ENCODE peak calls at places on chromosomes 11 and 22, in four cellular contexts. One of them, this sample, is unnamed.

GRCh38 chr11:64101461-64101860 is 64.5 kb downstream of the MACROD1 start:
- DNase-seq in K562: no peak
- DNase-seq in HCT116: no peak
- DNase-seq in HepG2: no peak
- DNase-seq in this sample: no peak

GRCh38 chr11:108117746-108118371 is 3.5 kb upstream of the ACAT1 start:
- DNase-seq in K562: peak
- DNase-seq in HepG2: peak
- DNase-seq in HCT116: peak
- DNase-seq in this sample: no peak

GRCh38 chr11:8839957-8840945 is 70.7 kb upstream of the AKIP1 start:
- DNase-seq in K562: no peak
- DNase-seq in HepG2: peak
- DNase-seq in HCT116: no peak
- DNase-seq in this sample: no peak

GRCh38 chr11:119335091-119335654 is 846 bp downstream of the RNF26 start:
- DNase-seq in HCT116: no peak
- DNase-seq in HepG2: no peak
- DNase-seq in K562: no peak
- DNase-seq in this sample: no peak

GRCh38 chr11:17672469-17672868 is 46.9 kb upstream of the MYOD1 start:
- DNase-seq in K562: no peak
- DNase-seq in HepG2: no peak
- DNase-seq in HCT116: no peak
- DNase-seq in this sample: no peak

GRCh38 chr22:45218974-45219373 is 21.7 kb downstream of the KIAA0930 start:
- DNase-seq in HepG2: no peak
- DNase-seq in HCT116: no peak
- DNase-seq in K562: no peak
- DNase-seq in this sample: no peak

GRCh38 chr11:111419641-111420327 is 40.7 kb upstream of the POU2AF1 start:
- DNase-seq in HepG2: no peak
- DNase-seq in HCT116: no peak
- DNase-seq in K562: no peak
- DNase-seq in this sample: no peak

GRCh38 chr22:26573026-26573662 is 16.8 kb downstream of the TPST2 start:
- DNase-seq in K562: peak
- DNase-seq in HepG2: no peak
- DNase-seq in HCT116: no peak
- DNase-seq in this sample: no peak

GRCh38 chr11:122440783-122441701 is 214.5 kb upstream of the UBASH3B start:
- DNase-seq in HepG2: no peak
- DNase-seq in HCT116: no peak
- DNase-seq in K562: no peak
- DNase-seq in this sample: no peak

GRCh38 chr11:100630898-100631297 is 56.2 kb upstream of the ARHGAP42 start:
- DNase-seq in HepG2: no peak
- DNase-seq in K562: no peak
- DNase-seq in HCT116: no peak
- DNase-seq in this sample: no peak

GRCh38 chr22:43919106-43919965 is 4.3 kb upstream of the PNPLA3 start:
- DNase-seq in HCT116: no peak
- DNase-seq in HepG2: no peak
- DNase-seq in K562: no peak
- DNase-seq in this sample: no peak

GRCh38 chr11:27485930-27486773 is 13.6 kb upstream of the LGR4 start:
- DNase-seq in K562: peak
- DNase-seq in HCT116: peak
- DNase-seq in HepG2: peak
- DNase-seq in this sample: no peak

GRCh38 chr11:44978961-44979331 is 28.3 kb upstream of the TP53I11 start:
- DNase-seq in K562: no peak
- DNase-seq in HCT116: no peak
- DNase-seq in HepG2: peak
- DNase-seq in this sample: peak

GRCh38 chr11:18771266-18772035 is 20.1 kb downstream of the PTPN5 start:
- DNase-seq in HepG2: no peak
- DNase-seq in K562: no peak
- DNase-seq in HCT116: no peak
- DNase-seq in this sample: no peak

GRCh38 chr11:69277074-69277809 is 16.7 kb upstream of the MYEOV start:
- DNase-seq in HCT116: no peak
- DNase-seq in K562: no peak
- DNase-seq in HepG2: no peak
- DNase-seq in this sample: no peak

GRCh38 chr11:64814712-64815187 is 4.4 kb upstream of the MEN1 start:
- DNase-seq in HepG2: peak
- DNase-seq in HCT116: no peak
- DNase-seq in K562: no peak
- DNase-seq in this sample: no peak

GRCh38 chr22:49914256-49914655 is 4.0 kb downstream of the ALG12 start:
- DNase-seq in HepG2: no peak
- DNase-seq in HCT116: no peak
- DNase-seq in K562: no peak
- DNase-seq in this sample: no peak

GRCh38 chr11:126585388-126586302 is 230.2 kb downstream of the ST3GAL4 start:
- DNase-seq in K562: no peak
- DNase-seq in HepG2: no peak
- DNase-seq in HCT116: no peak
- DNase-seq in this sample: peak

GRCh38 chr11:16511109-16511806 is 154.9 kb upstream of the SOX6 start:
- DNase-seq in HCT116: no peak
- DNase-seq in K562: no peak
- DNase-seq in HepG2: no peak
- DNase-seq in this sample: no peak

GRCh38 chr11:57303280-57303989 is 21.3 kb downstream of the TNKS1BP1 start:
- DNase-seq in HCT116: no peak
- DNase-seq in K562: no peak
- DNase-seq in HepG2: no peak
- DNase-seq in this sample: no peak

GRCh38 chr22:21613553-21614233 is 16.1 kb downstream of the YDJC start:
- DNase-seq in K562: no peak
- DNase-seq in HCT116: no peak
- DNase-seq in HepG2: no peak
- DNase-seq in this sample: no peak

GRCh38 chr11:76588455-76589325 is 81.9 kb downstream of the LRRC32 start:
- DNase-seq in HepG2: no peak
- DNase-seq in HCT116: no peak
- DNase-seq in K562: peak
- DNase-seq in this sample: no peak

GRCh38 chr22:39318507-39319283 is 728 bp downstream of the RPL3 start:
- DNase-seq in HepG2: no peak
- DNase-seq in K562: peak
- DNase-seq in HCT116: no peak
- DNase-seq in this sample: no peak

GRCh38 chr22:49639956-49640355 is 187.7 kb downstream of the BRD1 start:
- DNase-seq in HepG2: no peak
- DNase-seq in HCT116: no peak
- DNase-seq in K562: no peak
- DNase-seq in this sample: no peak

GRCh38 chr22:50016988-50017700 is 4.6 kb upstream of the IL17REL start:
- DNase-seq in HCT116: no peak
- DNase-seq in K562: no peak
- DNase-seq in HepG2: no peak
- DNase-seq in this sample: no peak

GRCh38 chr22:36386900-36387663 is 685 bp downstream of the MYH9 start:
- DNase-seq in HCT116: no peak
- DNase-seq in HepG2: no peak
- DNase-seq in K562: peak
- DNase-seq in this sample: no peak

GRCh38 chr22:37121887-37122591 is 12.5 kb upstream of the TMPRSS6 start:
- DNase-seq in K562: no peak
- DNase-seq in HCT116: no peak
- DNase-seq in HepG2: peak
- DNase-seq in this sample: no peak

GRCh38 chr11:68469122-68469521 is 8.6 kb downstream of the PPP6R3 start:
- DNase-seq in HepG2: peak
- DNase-seq in K562: no peak
- DNase-seq in HCT116: no peak
- DNase-seq in this sample: no peak

GRCh38 chr11:105693075-105693474 is 83.2 kb downstream of the GRIA4 start:
- DNase-seq in HCT116: no peak
- DNase-seq in K562: no peak
- DNase-seq in HepG2: no peak
- DNase-seq in this sample: no peak

GRCh38 chr11:105689636-105690035 is 79.8 kb downstream of the GRIA4 start:
- DNase-seq in K562: no peak
- DNase-seq in HCT116: no peak
- DNase-seq in HepG2: no peak
- DNase-seq in this sample: no peak
- TF ChIP-seq TCF7L2 in K562: no peak
- TF ChIP-seq TCF7L2 in HCT116: no peak
- TF ChIP-seq TCF7L2 in HepG2: no peak
- TF ChIP-seq TCF7L2 in this sample: no peak

GRCh38 chr22:31211862-31212730 is at the start of gene LIMK2:
- DNase-seq in K562: peak
- DNase-seq in HCT116: peak
- DNase-seq in HepG2: peak
- DNase-seq in this sample: no peak

GRCh38 chr22:31206896-31207687 is 5.0 kb upstream of the LIMK2 start:
- DNase-seq in HepG2: no peak
- DNase-seq in K562: no peak
- DNase-seq in HCT116: no peak
- DNase-seq in this sample: no peak

GRCh38 chr22:31212783-31213626 is 907 bp downstream of the LIMK2 start:
- DNase-seq in HepG2: no peak
- DNase-seq in HCT116: no peak
- DNase-seq in K562: no peak
- DNase-seq in this sample: no peak

GRCh38 chr22:31211504-31211861 is 615 bp upstream of the LIMK2 start:
- DNase-seq in K562: no peak
- DNase-seq in HCT116: no peak
- DNase-seq in HepG2: no peak
- DNase-seq in this sample: no peak

DNA sequence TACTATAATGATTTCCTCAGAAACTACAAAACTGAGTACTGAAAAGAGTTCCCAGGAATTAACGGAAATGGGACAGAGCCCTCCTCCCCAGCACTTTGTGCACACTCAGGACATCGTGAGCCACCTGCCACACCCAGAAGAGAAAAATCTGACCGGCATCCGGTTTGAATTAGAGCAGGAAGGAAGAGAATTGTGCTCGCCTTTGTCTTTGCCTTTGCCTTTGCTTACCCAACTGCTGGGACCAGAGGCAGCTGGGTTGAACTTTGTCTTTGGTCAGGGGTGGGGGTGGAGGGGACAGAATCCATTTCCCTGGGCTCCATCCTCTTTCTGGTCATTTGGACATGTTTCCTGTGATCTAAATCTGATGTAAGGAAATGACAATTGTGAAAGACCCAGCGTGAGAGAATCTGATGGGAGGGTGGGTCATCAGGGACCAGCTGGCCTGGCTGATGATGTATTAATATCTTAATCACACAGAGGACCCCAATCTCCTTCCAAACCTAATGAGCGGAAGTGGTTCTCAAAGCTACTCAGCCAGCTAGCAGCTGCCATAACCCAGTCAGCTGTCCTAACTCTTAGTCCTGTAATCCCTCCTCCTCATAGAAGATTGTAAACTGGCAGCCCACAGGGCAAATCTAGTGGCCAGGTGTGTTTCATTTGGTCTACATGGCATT is 1.1 kb upstream of the LIMK2 start:
- DNase-seq in HCT116: no peak
- DNase-seq in HepG2: peak
- DNase-seq in K562: no peak
- DNase-seq in this sample: no peak
- TF ChIP-seq REST in HCT116: no peak
- TF ChIP-seq REST in HepG2: no peak
- TF ChIP-seq REST in K562: no peak
- TF ChIP-seq REST in this sample: no peak

GRCh38 chr11:1887451-1888346 is 4.0 kb downstream of the PRR33 start:
- DNase-seq in HCT116: no peak
- DNase-seq in K562: no peak
- DNase-seq in HepG2: no peak
- DNase-seq in this sample: no peak

GRCh38 chr11:1888347-1888753 is 3.3 kb downstream of the PRR33 start:
- DNase-seq in K562: no peak
- DNase-seq in HCT116: no peak
- DNase-seq in HepG2: no peak
- DNase-seq in this sample: no peak

GRCh38 chr11:1889941-1890855 is 1.5 kb downstream of the PRR33 start:
- DNase-seq in HCT116: no peak
- DNase-seq in HepG2: no peak
- DNase-seq in K562: peak
- DNase-seq in this sample: no peak

GRCh38 chr11:1889527-1889930 is 2.2 kb downstream of the PRR33 start:
- DNase-seq in HCT116: no peak
- DNase-seq in HepG2: no peak
- DNase-seq in K562: no peak
- DNase-seq in this sample: no peak

DNA sequence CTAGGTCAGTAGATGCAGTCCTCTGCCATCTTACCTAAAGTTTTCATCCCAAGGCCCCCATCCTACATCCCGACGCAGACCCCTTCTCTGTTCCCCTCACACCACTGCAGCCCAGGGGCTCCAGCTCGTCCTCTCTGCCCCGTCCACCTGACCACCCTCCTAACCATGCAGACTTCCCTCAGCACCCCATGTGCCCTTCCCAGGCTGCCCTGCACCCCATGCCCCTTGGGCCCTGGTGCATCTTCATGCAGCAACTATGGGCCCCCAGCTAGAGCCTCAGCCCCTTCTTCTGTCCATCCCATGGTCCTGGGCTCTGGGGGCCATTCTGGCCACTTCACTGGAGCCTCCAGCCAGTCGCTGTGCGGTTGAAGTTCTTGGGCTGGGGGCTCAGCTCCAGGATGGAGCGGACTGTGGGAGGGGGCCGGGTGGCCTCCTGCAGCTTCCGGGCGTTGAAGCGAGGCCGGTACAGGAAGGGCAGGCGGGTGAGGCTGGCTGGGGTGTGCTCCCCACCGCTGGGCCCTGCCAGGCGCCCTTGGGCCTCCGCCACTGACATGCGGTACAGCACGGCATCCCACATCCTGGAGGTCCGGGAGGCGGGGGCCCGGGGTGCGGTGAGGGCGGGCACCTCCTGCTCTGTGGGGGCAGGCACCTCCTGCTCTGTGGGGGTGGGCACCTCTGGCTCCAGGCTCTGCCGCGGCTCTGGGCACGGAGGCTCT is 2.7 kb downstream of the PRR33 start:
- DNase-seq in K562: no peak
- DNase-seq in HepG2: no peak
- DNase-seq in HCT116: no peak
- DNase-seq in this sample: no peak
- TF ChIP-seq TCF7L2 in K562: no peak
- TF ChIP-seq TCF7L2 in HepG2: no peak
- TF ChIP-seq TCF7L2 in HCT116: no peak
- TF ChIP-seq TCF7L2 in this sample: no peak

DNA sequence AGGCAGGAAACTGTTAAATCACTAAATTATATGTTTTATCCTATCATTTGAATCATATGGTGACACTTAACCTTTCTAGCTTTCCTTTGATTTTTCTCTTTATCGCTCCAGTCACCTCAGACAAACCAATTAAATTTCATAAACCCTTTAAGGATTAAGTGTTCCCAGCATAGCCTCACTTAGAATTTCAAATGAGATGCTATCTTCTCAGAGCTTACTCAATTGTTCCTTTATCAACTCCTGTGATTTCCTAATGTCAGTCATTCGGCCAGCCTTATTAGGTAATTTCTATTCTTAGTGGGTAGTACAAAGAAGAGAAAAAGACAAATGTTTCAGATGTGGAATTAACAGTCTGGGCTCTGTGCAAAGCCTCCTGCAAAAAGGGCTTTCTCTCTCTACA is 77.1 kb upstream of the CCDC90B start:
- DNase-seq in K562: no peak
- DNase-seq in HCT116: no peak
- DNase-seq in HepG2: no peak
- DNase-seq in this sample: no peak
- TF ChIP-seq REST in K562: no peak
- TF ChIP-seq REST in HCT116: no peak
- TF ChIP-seq REST in HepG2: no peak
- TF ChIP-seq REST in this sample: no peak

This sample was measured in Panc1.